ENCODE peak calls at places on chromosomes 16 and 17, in five cellular contexts. One of them, this sample, is unnamed.

GRCh38 chr17:10557422-10557821 is 8.0 kb upstream of the MYH2 start:
- DNase-seq in H4: no peak
- DNase-seq in C1 segment of cervical spinal cord: no peak
- DNase-seq in stimulated activated CD4-positive, alpha-beta T cell treated with anti-CD3 and anti-CD28 coated beads, Interleukin-1b, Interleukin-23, amount 100 ng/mL, for 24 hours: no peak
- DNase-seq in NCI-H2081: no peak
- DNase-seq in this sample: no peak

GRCh38 chr17:44906010-44906646 is 6.9 kb upstream of the EFTUD2 start:
- DNase-seq in stimulated activated CD4-positive, alpha-beta T cell treated with anti-CD3 and anti-CD28 coated beads, Interleukin-1b, Interleukin-23, amount 100 ng/mL, for 24 hours: no peak
- DNase-seq in H4: peak
- DNase-seq in NCI-H2081: no peak
- DNase-seq in C1 segment of cervical spinal cord: no peak
- DNase-seq in this sample: no peak

GRCh38 chr16:4987580-4988374 is 29.6 kb downstream of the SEC14L5 start:
- DNase-seq in H4: no peak
- DNase-seq in NCI-H2081: no peak
- DNase-seq in C1 segment of cervical spinal cord: no peak
- DNase-seq in stimulated activated CD4-positive, alpha-beta T cell treated with anti-CD3 and anti-CD28 coated beads, Interleukin-1b, Interleukin-23, amount 100 ng/mL, for 24 hours: no peak
- DNase-seq in this sample: no peak

GRCh38 chr16:2706611-2707311 is 13.3 kb downstream of the PRSS27 start:
- DNase-seq in NCI-H2081: no peak
- DNase-seq in stimulated activated CD4-positive, alpha-beta T cell treated with anti-CD3 and anti-CD28 coated beads, Interleukin-1b, Interleukin-23, amount 100 ng/mL, for 24 hours: no peak
- DNase-seq in C1 segment of cervical spinal cord: no peak
- DNase-seq in H4: no peak
- DNase-seq in this sample: no peak

GRCh38 chr16:72905581-72905980 is 142.3 kb downstream of the ZFHX3 start:
- DNase-seq in C1 segment of cervical spinal cord: no peak
- DNase-seq in H4: no peak
- DNase-seq in NCI-H2081: no peak
- DNase-seq in stimulated activated CD4-positive, alpha-beta T cell treated with anti-CD3 and anti-CD28 coated beads, Interleukin-1b, Interleukin-23, amount 100 ng/mL, for 24 hours: no peak
- DNase-seq in this sample: no peak

GRCh38 chr16:11080327-11080967 is 136.1 kb downstream of the CLEC16A start:
- DNase-seq in H4: no peak
- DNase-seq in C1 segment of cervical spinal cord: no peak
- DNase-seq in stimulated activated CD4-positive, alpha-beta T cell treated with anti-CD3 and anti-CD28 coated beads, Interleukin-1b, Interleukin-23, amount 100 ng/mL, for 24 hours: no peak
- DNase-seq in NCI-H2081: no peak
- DNase-seq in this sample: no peak

GRCh38 chr17:55390364-55390977 is 31.2 kb downstream of the MMD start:
- DNase-seq in NCI-H2081: no peak
- DNase-seq in H4: no peak
- DNase-seq in stimulated activated CD4-positive, alpha-beta T cell treated with anti-CD3 and anti-CD28 coated beads, Interleukin-1b, Interleukin-23, amount 100 ng/mL, for 24 hours: no peak
- DNase-seq in C1 segment of cervical spinal cord: no peak
- DNase-seq in this sample: no peak

GRCh38 chr17:44348234-44348987 is 3.3 kb downstream of the GRN start:
- DNase-seq in H4: no peak
- DNase-seq in C1 segment of cervical spinal cord: peak
- DNase-seq in NCI-H2081: no peak
- DNase-seq in stimulated activated CD4-positive, alpha-beta T cell treated with anti-CD3 and anti-CD28 coated beads, Interleukin-1b, Interleukin-23, amount 100 ng/mL, for 24 hours: no peak
- DNase-seq in this sample: no peak

GRCh38 chr16:3188675-3188924 is 596 bp downstream of the OR1F1 start:
- DNase-seq in NCI-H2081: no peak
- DNase-seq in H4: no peak
- DNase-seq in stimulated activated CD4-positive, alpha-beta T cell treated with anti-CD3 and anti-CD28 coated beads, Interleukin-1b, Interleukin-23, amount 100 ng/mL, for 24 hours: no peak
- DNase-seq in C1 segment of cervical spinal cord: no peak
- DNase-seq in this sample: no peak

GRCh38 chr17:79825580-79825921 is 13.7 kb downstream of the CBX4 start:
- DNase-seq in stimulated activated CD4-positive, alpha-beta T cell treated with anti-CD3 and anti-CD28 coated beads, Interleukin-1b, Interleukin-23, amount 100 ng/mL, for 24 hours: no peak
- DNase-seq in H4: no peak
- DNase-seq in NCI-H2081: no peak
- DNase-seq in C1 segment of cervical spinal cord: no peak
- DNase-seq in this sample: no peak

GRCh38 chr17:16986391-16986790 is 14.5 kb upstream of the TNFRSF13B start:
- DNase-seq in H4: no peak
- DNase-seq in C1 segment of cervical spinal cord: no peak
- DNase-seq in stimulated activated CD4-positive, alpha-beta T cell treated with anti-CD3 and anti-CD28 coated beads, Interleukin-1b, Interleukin-23, amount 100 ng/mL, for 24 hours: no peak
- DNase-seq in NCI-H2081: no peak
- DNase-seq in this sample: no peak

GRCh38 chr16:69796285-69797118 is 34.4 kb downstream of the WWP2 start:
- DNase-seq in H4: peak
- DNase-seq in stimulated activated CD4-positive, alpha-beta T cell treated with anti-CD3 and anti-CD28 coated beads, Interleukin-1b, Interleukin-23, amount 100 ng/mL, for 24 hours: no peak
- DNase-seq in NCI-H2081: peak
- DNase-seq in C1 segment of cervical spinal cord: peak
- DNase-seq in this sample: no peak

GRCh38 chr17:49074851-49075540 is 57.6 kb upstream of the B4GALNT2 start:
- DNase-seq in C1 segment of cervical spinal cord: no peak
- DNase-seq in NCI-H2081: no peak
- DNase-seq in stimulated activated CD4-positive, alpha-beta T cell treated with anti-CD3 and anti-CD28 coated beads, Interleukin-1b, Interleukin-23, amount 100 ng/mL, for 24 hours: no peak
- DNase-seq in H4: no peak
- DNase-seq in this sample: no peak

GRCh38 chr16:65413861-65414260 is 292.0 kb upstream of the CDH11 start:
- DNase-seq in stimulated activated CD4-positive, alpha-beta T cell treated with anti-CD3 and anti-CD28 coated beads, Interleukin-1b, Interleukin-23, amount 100 ng/mL, for 24 hours: no peak
- DNase-seq in NCI-H2081: no peak
- DNase-seq in C1 segment of cervical spinal cord: no peak
- DNase-seq in H4: no peak
- DNase-seq in this sample: no peak

GRCh38 chr16:84555418-84556196 is 51.1 kb upstream of the MEAK7 start:
- DNase-seq in stimulated activated CD4-positive, alpha-beta T cell treated with anti-CD3 and anti-CD28 coated beads, Interleukin-1b, Interleukin-23, amount 100 ng/mL, for 24 hours: no peak
- DNase-seq in C1 segment of cervical spinal cord: no peak
- DNase-seq in NCI-H2081: no peak
- DNase-seq in H4: no peak
- DNase-seq in this sample: peak

GRCh38 chr17:56499799-56500388 is 93.6 kb upstream of the NOG start:
- DNase-seq in H4: no peak
- DNase-seq in C1 segment of cervical spinal cord: no peak
- DNase-seq in stimulated activated CD4-positive, alpha-beta T cell treated with anti-CD3 and anti-CD28 coated beads, Interleukin-1b, Interleukin-23, amount 100 ng/mL, for 24 hours: peak
- DNase-seq in NCI-H2081: no peak
- DNase-seq in this sample: no peak

GRCh38 chr17:64115871-64116534 is 13.9 kb downstream of the ERN1 start:
- DNase-seq in C1 segment of cervical spinal cord: no peak
- DNase-seq in NCI-H2081: no peak
- DNase-seq in H4: no peak
- DNase-seq in stimulated activated CD4-positive, alpha-beta T cell treated with anti-CD3 and anti-CD28 coated beads, Interleukin-1b, Interleukin-23, amount 100 ng/mL, for 24 hours: no peak
- DNase-seq in this sample: no peak

GRCh38 chr17:7119314-7119713 is 4.7 kb upstream of the ASGR2 start:
- DNase-seq in C1 segment of cervical spinal cord: no peak
- DNase-seq in H4: no peak
- DNase-seq in NCI-H2081: no peak
- DNase-seq in stimulated activated CD4-positive, alpha-beta T cell treated with anti-CD3 and anti-CD28 coated beads, Interleukin-1b, Interleukin-23, amount 100 ng/mL, for 24 hours: no peak
- DNase-seq in this sample: no peak

GRCh38 chr16:67761924-67762323 is 42.8 kb upstream of the GFOD2 start:
- DNase-seq in C1 segment of cervical spinal cord: no peak
- DNase-seq in H4: no peak
- DNase-seq in stimulated activated CD4-positive, alpha-beta T cell treated with anti-CD3 and anti-CD28 coated beads, Interleukin-1b, Interleukin-23, amount 100 ng/mL, for 24 hours: no peak
- DNase-seq in NCI-H2081: no peak
- DNase-seq in this sample: no peak

GRCh38 chr17:81870155-81870977 is 771 bp downstream of the ARHGDIA start:
- DNase-seq in stimulated activated CD4-positive, alpha-beta T cell treated with anti-CD3 and anti-CD28 coated beads, Interleukin-1b, Interleukin-23, amount 100 ng/mL, for 24 hours: no peak
- DNase-seq in H4: no peak
- DNase-seq in C1 segment of cervical spinal cord: no peak
- DNase-seq in NCI-H2081: peak
- DNase-seq in this sample: no peak

GRCh38 chr16:31331141-31331764 is 23.7 kb upstream of the ITGAX start:
- DNase-seq in NCI-H2081: no peak
- DNase-seq in H4: no peak
- DNase-seq in stimulated activated CD4-positive, alpha-beta T cell treated with anti-CD3 and anti-CD28 coated beads, Interleukin-1b, Interleukin-23, amount 100 ng/mL, for 24 hours: peak
- DNase-seq in C1 segment of cervical spinal cord: no peak
- DNase-seq in this sample: no peak